ENCODE peak calls at places on chromosomes 1 and 21, in five cellular contexts. One of them, this sample, is unnamed.

GRCh38 chr1:15876357-15876756 is 28.9 kb downstream of the SPEN start:
- DNase-seq in H1: peak
- DNase-seq in neuronal stem cell: no peak
- DNase-seq in H9: peak
- DNase-seq in trophoblast cell: peak
- DNase-seq in this sample: peak

GRCh38 chr1:240337795-240338194 is 246.1 kb downstream of the FMN2 start:
- DNase-seq in H1: no peak
- DNase-seq in neuronal stem cell: no peak
- DNase-seq in H9: no peak
- DNase-seq in trophoblast cell: no peak
- DNase-seq in this sample: peak

GRCh38 chr21:44051462-44051941 is 39.4 kb downstream of the TRAPPC10 start:
- DNase-seq in H1: no peak
- DNase-seq in neuronal stem cell: no peak
- DNase-seq in H9: no peak
- DNase-seq in trophoblast cell: no peak
- DNase-seq in this sample: peak

GRCh38 chr1:100834779-100835645 is 59.6 kb downstream of the EXTL2 start:
- DNase-seq in H1: no peak
- DNase-seq in neuronal stem cell: no peak
- DNase-seq in H9: peak
- DNase-seq in trophoblast cell: no peak
- DNase-seq in this sample: no peak

GRCh38 chr21:16323586-16323985 is 593.8 kb downstream of the USP25 start:
- DNase-seq in H1: no peak
- DNase-seq in neuronal stem cell: no peak
- DNase-seq in H9: no peak
- DNase-seq in trophoblast cell: no peak
- DNase-seq in this sample: no peak

GRCh38 chr1:174812656-174813055 is 187.1 kb upstream of the CACYBP start:
- DNase-seq in H1: no peak
- DNase-seq in neuronal stem cell: peak
- DNase-seq in H9: no peak
- DNase-seq in trophoblast cell: no peak
- DNase-seq in this sample: peak

GRCh38 chr1:109796484-109797305 is 33.0 kb upstream of the EPS8L3 start:
- DNase-seq in H1: no peak
- DNase-seq in neuronal stem cell: no peak
- DNase-seq in H9: no peak
- DNase-seq in trophoblast cell: no peak
- DNase-seq in this sample: peak

GRCh38 chr1:198258491-198258890 is 101.7 kb downstream of the NEK7 start:
- DNase-seq in H1: no peak
- DNase-seq in neuronal stem cell: no peak
- DNase-seq in H9: no peak
- DNase-seq in trophoblast cell: no peak
- DNase-seq in this sample: peak

GRCh38 chr1:53909946-53910345 is 16.0 kb downstream of the DIO1 start:
- DNase-seq in H1: no peak
- DNase-seq in neuronal stem cell: no peak
- DNase-seq in H9: no peak
- DNase-seq in trophoblast cell: no peak
- DNase-seq in this sample: peak

GRCh38 chr1:230127105-230128054 is 60.3 kb downstream of the GALNT2 start:
- DNase-seq in H1: no peak
- DNase-seq in neuronal stem cell: no peak
- DNase-seq in H9: no peak
- DNase-seq in trophoblast cell: no peak
- DNase-seq in this sample: no peak

GRCh38 chr1:46334030-46334384 is 6.6 kb upstream of the NSUN4 start:
- DNase-seq in H1: no peak
- DNase-seq in neuronal stem cell: no peak
- DNase-seq in H9: no peak
- DNase-seq in trophoblast cell: no peak
- DNase-seq in this sample: no peak
- H2BK12ac ChIP-seq in H1: peak
- H2BK12ac ChIP-seq in neuronal stem cell: no peak
- H2BK12ac ChIP-seq in H9: no peak
- H2BK12ac ChIP-seq in trophoblast cell: no peak
- H2BK12ac ChIP-seq in this sample: no peak

GRCh38 chr1:163196449-163196787 is 6.3 kb downstream of the RGS5 start:
- DNase-seq in H1: no peak
- DNase-seq in neuronal stem cell: no peak
- DNase-seq in H9: no peak
- DNase-seq in trophoblast cell: no peak
- DNase-seq in this sample: no peak
- H2BK12ac ChIP-seq in H1: no peak
- H2BK12ac ChIP-seq in neuronal stem cell: no peak
- H2BK12ac ChIP-seq in H9: no peak
- H2BK12ac ChIP-seq in trophoblast cell: no peak
- H2BK12ac ChIP-seq in this sample: no peak

DNA sequence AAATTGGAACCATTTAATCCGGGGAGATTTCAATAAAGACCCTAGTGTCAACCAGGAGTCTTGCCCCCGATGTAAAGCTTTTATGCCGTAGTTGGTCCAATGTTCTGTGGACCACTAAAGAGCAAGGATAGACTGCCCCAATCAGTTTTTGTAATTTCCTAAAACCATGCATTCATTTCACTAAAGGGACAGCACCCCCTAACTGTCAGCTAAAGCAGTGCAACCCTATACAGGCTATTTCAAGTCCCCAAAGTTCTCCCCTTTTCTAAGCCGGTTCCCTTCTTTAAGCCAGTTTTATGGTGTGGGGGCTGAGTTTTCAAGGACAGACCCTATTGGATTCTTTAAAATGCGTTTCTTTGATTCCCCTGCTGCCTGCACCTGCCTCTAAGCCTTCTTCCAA is 12.7 kb upstream of the PDPN start:
- DNase-seq in H1: no peak
- DNase-seq in neuronal stem cell: no peak
- DNase-seq in H9: no peak
- DNase-seq in trophoblast cell: no peak
- DNase-seq in this sample: no peak
- H2BK12ac ChIP-seq in H1: no peak
- H2BK12ac ChIP-seq in neuronal stem cell: no peak
- H2BK12ac ChIP-seq in H9: no peak
- H2BK12ac ChIP-seq in trophoblast cell: no peak
- H2BK12ac ChIP-seq in this sample: no peak

GRCh38 chr1:26384076-26384475 is 11.5 kb upstream of the ZNF683 start:
- DNase-seq in H1: no peak
- DNase-seq in neuronal stem cell: no peak
- DNase-seq in H9: no peak
- DNase-seq in trophoblast cell: no peak
- DNase-seq in this sample: no peak
- H2BK12ac ChIP-seq in H1: no peak
- H2BK12ac ChIP-seq in neuronal stem cell: no peak
- H2BK12ac ChIP-seq in H9: no peak
- H2BK12ac ChIP-seq in trophoblast cell: no peak
- H2BK12ac ChIP-seq in this sample: no peak

DNA sequence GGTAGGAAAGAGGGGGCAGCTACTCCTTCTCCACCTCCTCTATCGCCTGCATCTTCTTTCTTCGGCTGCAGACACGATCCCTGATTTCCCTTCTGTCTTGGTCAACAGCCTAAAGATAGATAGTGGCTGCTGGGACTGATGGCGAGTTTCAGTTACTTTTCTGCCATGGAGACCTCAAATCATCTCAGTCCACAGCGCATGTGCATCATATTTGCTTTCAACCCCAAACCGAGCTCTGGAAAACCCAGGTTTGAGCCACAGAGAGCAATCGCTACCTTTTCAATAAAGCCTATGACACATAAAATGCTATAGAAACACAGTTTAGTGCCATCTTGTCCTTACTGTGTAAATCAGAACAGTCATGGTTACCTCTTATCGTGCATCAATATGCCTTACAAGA is 142.9 kb upstream of the IRF2BP2 start:
- DNase-seq in H1: no peak
- DNase-seq in neuronal stem cell: no peak
- DNase-seq in H9: no peak
- DNase-seq in trophoblast cell: no peak
- DNase-seq in this sample: no peak
- H2BK12ac ChIP-seq in H1: no peak
- H2BK12ac ChIP-seq in neuronal stem cell: no peak
- H2BK12ac ChIP-seq in H9: no peak
- H2BK12ac ChIP-seq in trophoblast cell: no peak
- H2BK12ac ChIP-seq in this sample: no peak

GRCh38 chr1:18795002-18795689 is 64.3 kb downstream of the TAS1R2 start:
- DNase-seq in H1: no peak
- DNase-seq in neuronal stem cell: no peak
- DNase-seq in H9: no peak
- DNase-seq in trophoblast cell: no peak
- DNase-seq in this sample: no peak
- H2BK12ac ChIP-seq in H1: peak
- H2BK12ac ChIP-seq in neuronal stem cell: no peak
- H2BK12ac ChIP-seq in H9: no peak
- H2BK12ac ChIP-seq in trophoblast cell: no peak
- H2BK12ac ChIP-seq in this sample: no peak

This sample was measured in mesenchymal stem cell.